ENCODE peak calls at places on chromosomes 4 and X, in four cellular contexts. Z is HEK293T; C is effector memory CD8-positive, alpha-beta T cell; G is glomerular endothelial cell. M is an unnamed sample.

GRCh38 chr4:56655209-56655626 is 25.9 kb downstream of the HOPX start:
- DNase-seq in Z (peak; percentile 55), G (no peak), C (no peak), M (peak; percentile 47)

GRCh38 chrX:149512225-149512885 is 7.2 kb upstream of the IDS start:
- DNase-seq in Z (peak; percentile 73), G (no peak), C (peak; percentile 60), M (no peak)

GRCh38 chr4:4666693-4667642 is 125.1 kb upstream of the STX18 start:
- DNase-seq in Z (no peak), C (no peak), G (no peak), M (no peak)

GRCh38 chrX:16164748-16165147 is 2.5 kb upstream of the MAGEB17 start:
- DNase-seq in C (no peak), G (no peak), Z (no peak), M (no peak)

GRCh38 chrX:42695800-42696358 is 82.1 kb downstream of the PPP1R2C start:
- DNase-seq in G (no peak), C (no peak), Z (no peak), M (no peak)

GRCh38 chr4:64724689-64725088 is 315.4 kb upstream of the TECRL start:
- DNase-seq in C (no peak), G (no peak), Z (no peak), M (no peak)

GRCh38 chrX:50183891-50184290 is 16.9 kb downstream of the AKAP4 start:
- DNase-seq in G (no peak), Z (no peak), C (no peak), M (no peak)

GRCh38 chr4:3791910-3792542 is 25.8 kb downstream of the ADRA2C start:
- DNase-seq in G (no peak), Z (peak; percentile 68), C (no peak), M (no peak)

GRCh38 chr4:150647008-150647407 is 65.1 kb downstream of the MAB21L2 start:
- DNase-seq in Z (no peak), G (no peak), C (no peak), M (no peak)

GRCh38 chr4:109011241-109012031 is 248.6 kb upstream of the ETNPPL start:
- DNase-seq in Z (no peak), C (no peak), G (no peak), M (no peak)